ENCODE peak calls at places on chromosome 17, in five cellular contexts. R, W, T, U and F are unnamed samples.

GRCh38 chr17:59406808-59407381 is 75.4 kb downstream of the YPEL2 start:
- DNase-seq in W (no peak), T (no peak), R (no peak), U (peak), F (no peak)

GRCh38 chr17:44677136-44677535 is 12.4 kb downstream of the CCDC43 start:
- DNase-seq in W (no peak), U (peak), R (no peak), T (no peak), F (no peak)

GRCh38 chr17:45705123-45706009 is 78.8 kb upstream of the CRHR1 start:
- DNase-seq in W (no peak), R (no peak), U (no peak), T (no peak), F (no peak)

GRCh38 chr17:9192010-9192409 is 170.7 kb downstream of the NTN1 start:
- DNase-seq in U (peak), T (no peak), R (no peak), W (no peak), F (no peak)

GRCh38 chr17:44121206-44121605 is 2.2 kb downstream of the HDAC5 start:
- DNase-seq in R (no peak), U (no peak), T (no peak), W (no peak), F (no peak)

GRCh38 chr17:9865585-9865984 is 39.5 kb downstream of the RCVRN start:
- DNase-seq in T (no peak), R (no peak), W (no peak), U (no peak), F (no peak)

GRCh38 chr17:78725448-78726021 is 56.5 kb downstream of the CYTH1 start:
- DNase-seq in T (no peak), W (no peak), R (no peak), U (no peak), F (no peak)

GRCh38 chr17:13765701-13766100 is 164.0 kb upstream of the HS3ST3A1 start:
- DNase-seq in U (no peak), W (no peak), R (no peak), T (peak), F (no peak)

GRCh38 chr17:4533522-4534502 is 21.4 kb downstream of the MYBBP1A start:
- DNase-seq in T (no peak), R (no peak), U (no peak), W (peak), F (no peak)

GRCh38 chr17:19387921-19388521 is 1.0 kb upstream of the MFAP4 start:
- DNase-seq in W (no peak), U (peak), T (no peak), R (peak), F (no peak)

GRCh38 chr17:38709864-38710602 is 5.0 kb downstream of the MLLT6 start:
- DNase-seq in R (no peak), W (no peak), T (no peak), U (no peak), F (no peak)

GRCh38 chr17:45764479-45764878 is 19.6 kb upstream of the CRHR1 start:
- DNase-seq in W (no peak), R (no peak), U (no peak), T (no peak), F (no peak)

GRCh38 chr17:31521632-31522283 is 130.3 kb downstream of the RAB11FIP4 start:
- DNase-seq in R (no peak), W (no peak), U (no peak), T (no peak), F (no peak)

GRCh38 chr17:62801553-62801952 is 6.6 kb downstream of the MARCHF10 start:
- DNase-seq in W (no peak), R (no peak), U (no peak), T (no peak), F (no peak)

GRCh38 chr17:38751144-38751802 is 1.3 kb upstream of the PSMB3 start:
- DNase-seq in U (peak), T (no peak), R (no peak), W (no peak), F (no peak)

GRCh38 chr17:60461584-60461983 is 39.3 kb downstream of the CHCT1 start:
- DNase-seq in U (no peak), W (no peak), T (no peak), R (no peak), F (no peak)

GRCh38 chr17:43434902-43435319 is 36.1 kb downstream of the ARL4D start:
- DNase-seq in T (no peak), U (peak), R (peak), W (no peak), F (no peak)

GRCh38 chr17:57735230-57735629 is 9.9 kb downstream of the CCDC182 start:
- DNase-seq in T (no peak), U (no peak), R (no peak), W (no peak), F (no peak)

GRCh38 chr17:2239882-2240430 is 63.6 kb downstream of the SMG6 start:
- DNase-seq in W (peak), T (no peak), U (peak), R (peak), F (no peak)

GRCh38 chr17:41975099-41976083 is 8.8 kb downstream of the CNP start:
- DNase-seq in U (peak), T (no peak), R (no peak), W (no peak), F (no peak)

GRCh38 chr17:50604470-50604869 is 30.2 kb upstream of the ABCC3 start:
- DNase-seq in W (peak), R (peak), T (no peak), U (peak), F (no peak)

GRCh38 chr17:60079401-60079861 is 710 bp upstream of the HEATR6 start:
- DNase-seq in T (peak), W (no peak), R (no peak), U (no peak), F (no peak)

GRCh38 chr17:41871789-41872188 is 6.6 kb upstream of the KLHL11 start:
- DNase-seq in W (no peak), R (no peak), T (no peak), U (no peak), F (no peak)

GRCh38 chr17:16464001-16464640 is 27.9 kb downstream of the LRRC75A start:
- DNase-seq in W (no peak), U (no peak), T (no peak), R (no peak), F (no peak)

GRCh38 chr17:27491713-27492190 is 35.5 kb downstream of the KSR1 start:
- DNase-seq in W (no peak), R (no peak), T (peak), U (no peak), F (no peak)

GRCh38 chr17:47757416-47757815 is 24.4 kb downstream of the TBX21 start:
- DNase-seq in U (no peak), T (no peak), R (no peak), W (no peak), F (no peak)

GRCh38 chr17:34817252-34817651 is 144.0 kb downstream of the CCT6B start:
- DNase-seq in T (no peak), W (no peak), R (no peak), U (no peak), F (no peak)

GRCh38 chr17:16449121-16449570 is 33.8 kb downstream of the TRPV2 start:
- DNase-seq in T (no peak), W (no peak), R (peak), U (peak), F (no peak)

GRCh38 chr17:31444026-31444425 is 52.6 kb downstream of the RAB11FIP4 start:
- DNase-seq in U (no peak), W (no peak), T (no peak), R (no peak), F (no peak)

GRCh38 chr17:68291836-68292688 is 767 bp downstream of the ARSG start:
- DNase-seq in U (peak), W (peak), R (no peak), T (peak), F (peak)

GRCh38 chr17:78727057-78727456 is 55.0 kb downstream of the CYTH1 start:
- DNase-seq in R (no peak), U (no peak), W (no peak), T (no peak), F (no peak)

GRCh38 chr17:49987681-49988441 is 7.2 kb downstream of the DLX3 start:
- DNase-seq in R (no peak), W (no peak), T (no peak), U (no peak), F (peak)

GRCh38 chr17:2089021-2089422 is 34.1 kb downstream of the HIC1 start:
- DNase-seq in U (peak), W (no peak), T (no peak), R (no peak), F (no peak)

GRCh38 chr17:15929941-15930340 is 15.0 kb upstream of the ADORA2B start:
- DNase-seq in R (no peak), W (no peak), T (no peak), U (no peak), F (no peak)

GRCh38 chr17:14442798-14443553 is 142.1 kb downstream of the HS3ST3B1 start:
- DNase-seq in U (peak), R (no peak), W (no peak), T (no peak), F (no peak)

GRCh38 chr17:29956225-29956624 is 14.8 kb downstream of the EFCAB5 start:
- DNase-seq in U (no peak), W (no peak), R (no peak), T (no peak), F (peak)

DNA sequence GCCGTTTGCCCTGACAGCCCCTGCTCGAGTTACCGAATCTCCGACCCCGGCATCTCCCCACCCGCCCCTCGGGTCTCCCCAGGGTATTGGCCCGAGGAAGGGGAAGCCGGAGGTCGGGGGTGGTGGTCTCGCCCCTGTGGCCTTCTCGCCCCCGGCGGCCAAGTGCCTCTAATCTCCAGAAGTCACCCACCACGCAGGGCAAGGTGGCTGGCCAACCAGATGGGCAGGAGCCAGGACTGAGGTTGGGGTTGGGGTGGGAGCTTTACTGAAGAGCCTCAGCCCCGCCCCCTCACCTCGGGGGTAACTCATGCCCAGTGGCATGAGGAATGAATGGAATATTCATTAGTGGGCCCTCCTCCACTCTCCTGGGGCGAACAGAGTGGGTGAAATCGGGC is 634 bp downstream of the DHRS11 start:
- DNase-seq in U (no peak), R (no peak), T (peak), W (peak), F (no peak)
- TF ChIP-seq CTCF in U (no peak), R (no peak), T (no peak), W (no peak), F (no peak)

GRCh38 chr17:65477600-65477999 is 83.8 kb downstream of the AXIN2 start:
- DNase-seq in U (no peak), R (no peak), W (no peak), T (no peak), F (no peak)

GRCh38 chr17:65483438-65483837 is 78.0 kb downstream of the AXIN2 start:
- DNase-seq in U (no peak), W (no peak), T (no peak), R (no peak), F (no peak)

GRCh38 chr17:65474658-65475057 is 86.8 kb downstream of the AXIN2 start:
- DNase-seq in W (no peak), T (no peak), R (no peak), U (no peak), F (no peak)

GRCh38 chr17:65482201-65482600 is 79.2 kb downstream of the AXIN2 start:
- DNase-seq in T (no peak), W (no peak), R (no peak), U (no peak), F (no peak)

DNA sequence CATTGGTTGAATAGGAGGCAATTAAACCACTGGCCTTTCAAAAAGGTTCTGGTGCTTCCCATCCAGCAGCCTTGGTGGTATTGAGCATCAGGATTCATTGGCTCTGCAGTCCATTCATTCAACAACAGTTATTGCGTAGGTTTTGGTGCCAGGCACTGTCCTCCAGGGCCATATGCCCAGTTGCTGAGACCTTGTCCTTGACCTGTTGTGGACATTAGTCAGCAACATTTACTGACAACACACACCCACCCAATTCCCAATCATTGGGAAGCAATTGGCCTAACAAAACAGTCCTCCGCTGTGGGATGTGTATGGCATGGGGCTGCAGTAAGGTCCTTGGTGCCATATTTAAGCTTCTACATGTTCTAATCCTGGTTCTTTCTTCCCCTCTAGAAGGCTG is 82.2 kb downstream of the AXIN2 start:
- DNase-seq in T (no peak), W (no peak), R (no peak), U (no peak), F (no peak)
- TF ChIP-seq CTCF in T (no peak), W (no peak), R (no peak), U (no peak), F (no peak)

DNA sequence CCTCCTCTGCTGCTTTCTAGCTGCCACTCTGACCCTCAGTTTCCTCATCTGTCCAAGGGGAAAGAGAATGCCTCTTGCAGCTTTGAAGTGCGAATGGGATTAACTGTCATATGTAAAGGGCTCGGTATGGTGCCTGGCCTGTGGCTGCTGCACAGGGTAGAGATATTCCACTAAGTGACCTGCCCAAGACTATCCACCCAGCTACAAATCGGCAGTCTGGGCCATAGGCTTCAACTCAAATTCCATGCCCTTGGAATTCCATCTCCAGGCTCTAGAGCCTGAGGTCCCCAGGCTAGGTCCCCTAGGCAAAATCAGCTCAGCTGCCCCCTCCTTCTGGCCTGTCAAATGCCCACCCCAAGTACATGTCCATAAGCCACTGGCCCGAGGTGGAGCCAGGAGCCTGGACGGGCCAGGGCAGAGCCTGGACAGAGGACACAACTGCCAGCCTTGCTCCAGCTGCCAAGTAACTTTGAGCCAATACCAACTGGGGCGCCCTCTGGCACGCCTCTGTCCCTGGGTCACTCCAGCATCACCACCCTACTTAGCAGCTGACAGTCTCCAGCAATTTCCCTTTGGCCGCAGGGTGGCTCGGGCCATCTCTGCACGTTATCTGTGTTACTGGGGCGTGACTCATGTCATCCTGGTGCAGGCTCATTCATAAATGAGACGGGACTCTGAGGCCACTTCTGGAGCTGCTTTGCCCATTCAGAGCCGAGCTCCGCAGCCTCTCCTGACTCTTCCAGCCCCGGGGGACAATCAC is 57.1 kb downstream of the SDK2 start:
- DNase-seq in T (no peak), R (no peak), U (no peak), W (no peak), F (no peak)
- TF ChIP-seq CTCF in T (no peak), R (no peak), U (no peak), W (no peak), F (no peak)

GRCh38 chr17:11986179-11986938 is 10.9 kb downstream of the ZNF18 start:
- DNase-seq in U (peak), R (peak), W (no peak), T (no peak), F (no peak)
- TF ChIP-seq CTCF in U (no peak), R (no peak), W (no peak), T (no peak), F (no peak)

GRCh38 chr17:79835953-79836951 is 3.0 kb downstream of the CBX4 start:
- DNase-seq in U (no peak), R (no peak), T (peak), W (peak), F (peak)

GRCh38 chr17:79838541-79839274 is 532 bp downstream of the CBX4 start:
- DNase-seq in W (peak), T (peak), R (no peak), U (peak), F (no peak)

GRCh38 chr17:79835470-79835899 is 3.8 kb downstream of the CBX4 start:
- DNase-seq in W (no peak), U (no peak), R (no peak), T (peak), F (no peak)

GRCh38 chr17:79837888-79838540 is 1.2 kb downstream of the CBX4 start:
- DNase-seq in U (no peak), R (no peak), W (peak), T (no peak), F (no peak)

GRCh38 chr17:79836952-79837887 is 2.0 kb downstream of the CBX4 start:
- DNase-seq in W (peak), T (peak), R (no peak), U (peak), F (peak)
- TF ChIP-seq CTCF in W (peak), T (peak), R (no peak), U (peak), F (no peak)

GRCh38 chr17:40349477-40350409 is 14.8 kb downstream of the GJD3 start:
- DNase-seq in U (no peak), T (no peak), W (no peak), R (no peak), F (no peak)
- TF ChIP-seq CTCF in U (no peak), T (no peak), W (no peak), R (no peak), F (no peak)